ENCODE peak calls at places on chromosome 16, in seven cellular contexts. One of them, this sample, is unnamed.

GRCh38 chr16:85484337-85485295 is 128.5 kb upstream of the GSE1 start:
- DNase-seq in fibroblast of lung: no peak
- DNase-seq in CD8-positive, alpha-beta T cell: no peak
- DNase-seq in ACHN: no peak
- DNase-seq in HAP-1: no peak
- DNase-seq in NCI-H2029: peak
- DNase-seq in foreskin keratinocyte: no peak
- DNase-seq in this sample: peak

GRCh38 chr16:57519796-57520360 is 16.5 kb downstream of the CCDC102A start:
- DNase-seq in fibroblast of lung: peak
- DNase-seq in CD8-positive, alpha-beta T cell: peak
- DNase-seq in ACHN: peak
- DNase-seq in HAP-1: peak
- DNase-seq in NCI-H2029: peak
- DNase-seq in foreskin keratinocyte: no peak
- DNase-seq in this sample: peak

GRCh38 chr16:5033256-5034166 is at the start of gene NAGPA:
- DNase-seq in fibroblast of lung: peak
- DNase-seq in CD8-positive, alpha-beta T cell: peak
- DNase-seq in ACHN: peak
- DNase-seq in HAP-1: peak
- DNase-seq in NCI-H2029: peak
- DNase-seq in foreskin keratinocyte: peak
- DNase-seq in this sample: peak

GRCh38 chr16:822909-823297 is 22.4 kb upstream of the GNG13 start:
- DNase-seq in fibroblast of lung: no peak
- DNase-seq in CD8-positive, alpha-beta T cell: no peak
- DNase-seq in ACHN: no peak
- DNase-seq in HAP-1: no peak
- DNase-seq in NCI-H2029: no peak
- DNase-seq in foreskin keratinocyte: no peak
- DNase-seq in this sample: no peak

GRCh38 chr16:920722-921121 is 50.1 kb downstream of the LMF1 start:
- DNase-seq in fibroblast of lung: no peak
- DNase-seq in CD8-positive, alpha-beta T cell: no peak
- DNase-seq in ACHN: no peak
- DNase-seq in HAP-1: no peak
- DNase-seq in NCI-H2029: no peak
- DNase-seq in foreskin keratinocyte: no peak
- DNase-seq in this sample: no peak

GRCh38 chr16:66116163-66116792 is 250.2 kb upstream of the CDH5 start:
- DNase-seq in fibroblast of lung: peak
- DNase-seq in CD8-positive, alpha-beta T cell: no peak
- DNase-seq in ACHN: no peak
- DNase-seq in HAP-1: no peak
- DNase-seq in NCI-H2029: no peak
- DNase-seq in foreskin keratinocyte: peak
- DNase-seq in this sample: no peak

GRCh38 chr16:12311887-12312286 is 335.4 kb downstream of the SNX29 start:
- DNase-seq in fibroblast of lung: no peak
- DNase-seq in CD8-positive, alpha-beta T cell: no peak
- DNase-seq in ACHN: no peak
- DNase-seq in HAP-1: no peak
- DNase-seq in NCI-H2029: no peak
- DNase-seq in foreskin keratinocyte: no peak
- DNase-seq in this sample: no peak

GRCh38 chr16:383326-384020 is 1.7 kb upstream of the PGAP6 start:
- DNase-seq in fibroblast of lung: no peak
- DNase-seq in CD8-positive, alpha-beta T cell: peak
- DNase-seq in ACHN: no peak
- DNase-seq in HAP-1: no peak
- DNase-seq in NCI-H2029: peak
- DNase-seq in foreskin keratinocyte: peak
- DNase-seq in this sample: no peak

GRCh38 chr16:2019500-2019899 is at the start of gene NPW:
- DNase-seq in fibroblast of lung: no peak
- DNase-seq in CD8-positive, alpha-beta T cell: no peak
- DNase-seq in ACHN: no peak
- DNase-seq in HAP-1: peak
- DNase-seq in NCI-H2029: no peak
- DNase-seq in foreskin keratinocyte: no peak
- DNase-seq in this sample: peak

GRCh38 chr16:79595916-79596450 is 4.6 kb downstream of the MAF start:
- DNase-seq in fibroblast of lung: no peak
- DNase-seq in CD8-positive, alpha-beta T cell: no peak
- DNase-seq in ACHN: no peak
- DNase-seq in HAP-1: no peak
- DNase-seq in NCI-H2029: no peak
- DNase-seq in foreskin keratinocyte: no peak
- DNase-seq in this sample: no peak

GRCh38 chr16:1579214-1579613 is 32.7 kb downstream of the IFT140 start:
- DNase-seq in fibroblast of lung: no peak
- DNase-seq in CD8-positive, alpha-beta T cell: no peak
- DNase-seq in ACHN: no peak
- DNase-seq in HAP-1: no peak
- DNase-seq in NCI-H2029: no peak
- DNase-seq in foreskin keratinocyte: no peak
- DNase-seq in this sample: no peak

This sample was measured in DMS79 treated with DMSO at 0.1 percent for 48 hours.